ENCODE peak calls at places on chromosomes 11 and 22, in seven cellular contexts. H is kidney tubule cell; M is activated T-cell treated with anti-CD3 and anti-CD28 coated beads, Interleukin-2, amount 50 U/mL, for 72 hours; S is NCI-H460; I is ELR; Y is lung; F is transverse colon. P is an unnamed sample.

GRCh38 chr22:27439131-27439530 is 362.4 kb downstream of the MN1 start:
- DNase-seq in H (no peak), M (no peak), S (no peak), I (no peak), Y (no peak), F (no peak), P (no peak)

GRCh38 chr22:31346733-31347250 is 646 bp upstream of the PATZ1 start:
- DNase-seq in H (peak), M (peak), S (peak), I (peak), Y (peak), F (peak), P (no peak)

GRCh38 chr11:23995891-23996290 is 501.0 kb upstream of the LUZP2 start:
- DNase-seq in H (no peak), M (no peak), S (no peak), I (peak), Y (no peak), F (no peak), P (no peak)

GRCh38 chr11:97832451-97832850 is 1188.3 kb upstream of the CNTN5 start:
- DNase-seq in H (no peak), M (no peak), S (no peak), I (no peak), Y (no peak), F (no peak), P (no peak)

GRCh38 chr22:42844756-42845155 is 12.3 kb downstream of the ARFGAP3 start:
- DNase-seq in H (peak), M (no peak), S (no peak), I (peak), Y (no peak), F (no peak), P (no peak)

GRCh38 chr11:2582436-2582931 is 117.3 kb downstream of the KCNQ1OT1 start:
- DNase-seq in H (no peak), M (no peak), S (no peak), I (no peak), Y (no peak), F (no peak), P (no peak)

GRCh38 chr11:68032003-68032402 is 1.5 kb downstream of the NDUFS8 start:
- DNase-seq in H (no peak), M (no peak), S (no peak), I (no peak), Y (no peak), F (no peak), P (no peak)

GRCh38 chr22:27637604-27638003 is 164.0 kb downstream of the MN1 start:
- DNase-seq in H (peak), M (no peak), S (no peak), I (peak), Y (no peak), F (no peak), P (no peak)

GRCh38 chr11:104127828-104128227 is 36.1 kb downstream of the PDGFD start:
- DNase-seq in H (peak), M (no peak), S (no peak), I (peak), Y (no peak), F (no peak), P (no peak)

GRCh38 chr11:107924306-107924705 is 3.9 kb upstream of the RAB39A start:
- DNase-seq in H (no peak), M (no peak), S (no peak), I (no peak), Y (no peak), F (no peak), P (no peak)

P was measured in esophagus squamous epithelium.